ENCODE peak calls at places on chromosomes 7 and 10, in eight cellular contexts. A is sigmoid colon, H is GM13977, P is DND-41, S is OCI-LY7, M is uterus, T is fibroblast of the aortic adventitia, V is right lobe of liver. E is an unnamed sample.

GRCh38 chr10:78944658-78945333 is 124.0 kb upstream of the ZMIZ1 start:
- DNase-seq in S (no peak), T (peak; percentile 98), P (no peak), M (peak; percentile 84), V (no peak), A (peak; percentile 94), H (no peak), E (no peak)

GRCh38 chr7:137399827-137400823 is 56.6 kb upstream of the PTN start:
- DNase-seq in S (no peak), H (no peak), T (no peak), P (no peak), V (no peak), A (no peak), M (no peak), E (no peak)

GRCh38 chr10:11403116-11403515 is 208.3 kb downstream of the USP6NL start:
- DNase-seq in V (no peak), H (no peak), T (no peak), A (no peak), P (peak; percentile 89), M (no peak), S (peak; percentile 63), E (no peak)

GRCh38 chr7:101087334-101088068 is 2.2 kb downstream of the TRIM56 start:
- DNase-seq in M (no peak), S (no peak), T (no peak), P (no peak), V (no peak), H (no peak), A (no peak), E (no peak)

GRCh38 chr10:79129361-79129997 is 60.7 kb downstream of the ZMIZ1 start:
- DNase-seq in V (no peak), T (no peak), M (peak; percentile 55), A (no peak), H (no peak), P (peak; percentile 53), S (no peak), E (no peak)

GRCh38 chr10:29784175-29784773 is 149.5 kb upstream of the SVIL start:
- DNase-seq in H (no peak), V (no peak), S (no peak), T (peak; percentile 100), A (peak; percentile 92), P (no peak), M (peak; percentile 68), E (no peak)

GRCh38 chr10:101938316-101939272 is 95.0 kb upstream of the KCNIP2 start:
- DNase-seq in P (no peak), V (no peak), A (no peak), T (peak; percentile 96), H (no peak), M (no peak), S (peak; percentile 21), E (no peak)

GRCh38 chr7:212754-213153 is 20.4 kb downstream of the FAM20C start:
- DNase-seq in M (no peak), S (no peak), P (no peak), A (no peak), H (no peak), T (no peak), V (no peak), E (no peak)

GRCh38 chr10:79418274-79418673 is 27.1 kb downstream of the ZCCHC24 start:
- DNase-seq in A (peak; percentile 65), P (no peak), H (no peak), T (no peak), M (no peak), V (peak; percentile 24), S (no peak), E (no peak)

GRCh38 chr7:117230276-117231046 is 92.4 kb downstream of the WNT2 start:
- DNase-seq in S (no peak), T (peak; percentile 98), H (peak; percentile 58), V (no peak), A (no peak), P (peak; percentile 14), M (no peak), E (no peak)

GRCh38 chr7:105369944-105370343 is 18.8 kb downstream of the SRPK2 start:
- DNase-seq in S (no peak), V (no peak), P (no peak), A (no peak), M (no peak), H (no peak), T (no peak), E (no peak)

GRCh38 chr7:18815261-18815840 is 302.1 kb downstream of the TWIST1 start:
- DNase-seq in V (no peak), M (no peak), T (no peak), A (no peak), H (no peak), S (no peak), P (no peak), E (no peak)

GRCh38 chr10:92238586-92239098 is 52.2 kb downstream of the CPEB3 start:
- DNase-seq in T (peak; percentile 87), P (no peak), H (no peak), V (peak; percentile 67), S (no peak), A (peak; percentile 82), M (peak; percentile 50), E (no peak)

GRCh38 chr7:18257711-18258110 is 230.1 kb upstream of the PRPS1L1 start:
- DNase-seq in P (no peak), A (no peak), T (peak; percentile 54), V (no peak), M (no peak), H (no peak), S (no peak), E (no peak)

GRCh38 chr10:110330675-110331074 is 26.0 kb upstream of the SMNDC1 start:
- DNase-seq in A (no peak), H (no peak), S (no peak), V (no peak), P (no peak), T (no peak), M (no peak), E (no peak)

GRCh38 chr10:100184426-100185219 is 1.2 kb downstream of the ERLIN1 start:
- DNase-seq in A (no peak), P (peak; percentile 46), H (peak; percentile 41), S (peak; percentile 50), V (no peak), T (peak; percentile 27), M (no peak), E (no peak)

GRCh38 chr10:37476285-37476684 is 350.9 kb downstream of the ANKRD30A start:
- DNase-seq in P (no peak), M (no peak), V (no peak), T (no peak), A (no peak), H (no peak), S (no peak), E (no peak)

GRCh38 chr7:41756783-41757182 is 53.9 kb upstream of the INHBA start:
- DNase-seq in P (no peak), T (no peak), H (no peak), A (no peak), M (no peak), V (no peak), S (no peak), E (no peak)

DNA sequence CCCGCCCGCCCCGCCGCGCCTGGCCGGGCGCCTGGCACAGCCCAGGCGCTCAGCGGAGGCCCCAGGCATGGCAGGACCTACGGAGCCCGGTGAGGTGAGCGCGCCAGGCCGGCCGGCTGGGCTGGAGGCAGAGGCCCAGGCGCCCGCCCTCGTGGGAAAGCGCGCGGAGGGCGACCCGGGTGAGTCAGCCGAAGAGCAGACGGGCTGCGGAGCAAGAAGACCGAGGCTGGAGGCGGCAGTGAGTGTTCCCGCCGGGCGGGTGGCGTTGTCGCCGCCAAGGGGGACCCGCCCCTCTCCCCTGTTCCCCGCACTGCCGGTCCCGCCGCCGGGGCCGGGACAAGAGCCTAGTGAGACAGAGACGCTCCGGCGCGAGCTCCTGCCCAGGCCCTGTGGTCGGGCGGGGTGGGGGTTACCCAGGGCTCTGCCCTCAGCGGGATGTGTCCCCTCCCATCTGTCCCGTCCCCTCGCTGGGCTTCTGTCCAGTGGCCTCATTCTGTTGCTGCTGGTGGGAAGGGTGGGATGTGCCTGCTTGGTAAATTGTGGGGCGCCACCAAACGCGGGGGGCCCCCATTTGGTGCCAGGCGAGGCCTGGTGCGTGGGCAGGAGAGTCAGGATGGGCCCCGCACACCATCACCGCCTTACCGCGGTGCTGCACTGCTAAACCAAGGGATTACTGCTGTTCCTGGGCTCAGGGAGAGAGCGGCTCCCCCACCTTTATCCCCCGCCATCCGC is 17.0 kb upstream of the NODAL start:
- DNase-seq in T (peak; percentile 51), P (no peak), H (no peak), S (no peak), V (peak; percentile 73), A (peak; percentile 92), M (peak; percentile 78), E (no peak)
- TF ChIP-seq CTCF in T (no peak), P (no peak), H (no peak), S (no peak), V (peak; percentile 11), A (no peak), M (peak; percentile 41), E (peak; percentile 14)

GRCh38 chr10:130382031-130382430 is 245.8 kb downstream of the GLRX3 start:
- DNase-seq in P (no peak), A (no peak), T (no peak), S (no peak), M (no peak), H (no peak), V (no peak), E (no peak)

GRCh38 chr10:130380056-130380455 is 243.9 kb downstream of the GLRX3 start:
- DNase-seq in T (no peak), S (no peak), H (no peak), V (no peak), P (no peak), M (no peak), A (peak; percentile 39), E (no peak)

GRCh38 chr10:130372866-130373265 is 236.7 kb downstream of the GLRX3 start:
- DNase-seq in H (no peak), P (no peak), S (no peak), A (peak; percentile 32), M (no peak), V (no peak), T (no peak), E (no peak)

GRCh38 chr10:130377986-130378545 is 241.9 kb downstream of the GLRX3 start:
- DNase-seq in H (no peak), A (peak; percentile 18), T (no peak), S (no peak), P (no peak), V (no peak), M (no peak), E (no peak)

GRCh38 chr10:130378556-130379400 is 242.6 kb downstream of the GLRX3 start:
- DNase-seq in T (no peak), M (no peak), H (no peak), V (no peak), A (peak; percentile 46), P (no peak), S (peak; percentile 1), E (no peak)
- TF ChIP-seq CTCF in T (no peak), M (no peak), H (no peak), V (no peak), A (no peak), P (peak; percentile 17), S (no peak), E (no peak)

GRCh38 chr10:133275683-133276092 is 980 bp downstream of the ADAM8 start:
- DNase-seq in T (no peak), V (peak; percentile 24), M (no peak), S (peak; percentile 53), A (no peak), P (no peak), H (peak; percentile 81), E (no peak)
- TF ChIP-seq CTCF in T (no peak), V (no peak), M (no peak), S (peak; percentile 65), A (no peak), P (no peak), H (peak; percentile 50), E (no peak)

GRCh38 chr10:122981066-122981464 is 864 bp downstream of the PSTK start:
- DNase-seq in T (peak; percentile 67), A (no peak), S (peak; percentile 64), P (peak; percentile 10), V (no peak), H (peak; percentile 40), M (no peak), E (no peak)
- TF ChIP-seq CTCF in T (peak; percentile 75), A (no peak), S (peak; percentile 71), P (peak; percentile 46), V (peak; percentile 48), H (peak; percentile 35), M (peak; percentile 50), E (peak; percentile 73)

GRCh38 chr7:130648580-130648979 is 20.0 kb downstream of the COPG2 start:
- DNase-seq in A (no peak), P (no peak), M (no peak), H (peak; percentile 17), V (no peak), S (no peak), T (no peak), E (no peak)
- TF ChIP-seq CTCF in A (no peak), P (no peak), M (no peak), H (no peak), V (no peak), S (no peak), T (no peak), E (no peak)

E was measured in chondrocyte.